ENCODE peak calls at places on chromosomes 1 and 21, in seven cellular contexts. T, S, M, C, J, G and Y are unnamed samples.

GRCh38 chr1:214581785-214582184 is 21.2 kb upstream of the CENPF start:
- DNase-seq in M (no peak), T (peak; percentile 63), S (no peak), C (no peak), J (peak; percentile 56), G (no peak), Y (peak; percentile 91)

GRCh38 chr1:93715529-93716126 is 34.0 kb upstream of the BCAR3 start:
- DNase-seq in G (no peak), T (peak; percentile 90), J (peak; percentile 77), M (no peak), C (no peak), S (no peak), Y (peak; percentile 32)

GRCh38 chr1:30801826-30802198 is 44.2 kb upstream of the LAPTM5 start:
- DNase-seq in C (peak; percentile 99), T (peak; percentile 75), G (peak; percentile 86), M (peak; percentile 89), J (peak; percentile 68), S (peak; percentile 85), Y (peak; percentile 48)

GRCh38 chr1:77068013-77068412 is 151.2 kb downstream of the PIGK start:
- DNase-seq in J (no peak), C (no peak), T (peak; percentile 42), G (peak; percentile 78), M (peak; percentile 58), S (no peak), Y (no peak)

GRCh38 chr1:32816676-32817158 is 441 bp downstream of the YARS1 start:
- DNase-seq in S (no peak), G (peak; percentile 35), T (peak; percentile 60), J (no peak), M (no peak), C (no peak), Y (peak; percentile 34)

GRCh38 chr1:1144122-1144842 is 28.4 kb upstream of the C1orf159 start:
- DNase-seq in S (no peak), J (no peak), M (peak; percentile 59), C (no peak), G (no peak), T (no peak), Y (no peak)

GRCh38 chr1:232422098-232422497 is 207.8 kb downstream of the SIPA1L2 start:
- DNase-seq in C (no peak), G (peak; percentile 63), T (no peak), M (no peak), S (no peak), J (no peak), Y (peak; percentile 63)

GRCh38 chr21:34123609-34124008 is 50.2 kb downstream of the MRPS6 start:
- DNase-seq in S (no peak), G (no peak), J (no peak), T (no peak), M (no peak), C (no peak), Y (no peak)

GRCh38 chr1:31576201-31576669 is at the start of gene TINAGL1:
- DNase-seq in M (peak; percentile 88), G (peak; percentile 71), C (peak; percentile 83), T (peak; percentile 79), J (peak; percentile 32), S (no peak), Y (no peak)

GRCh38 chr1:10882069-10882468 is 85.6 kb upstream of the CASZ1 start:
- DNase-seq in C (no peak), G (no peak), T (no peak), M (no peak), S (no peak), J (no peak), Y (no peak)

GRCh38 chr1:244349103-244349531 is 102.6 kb downstream of the ADSS2 start:
- DNase-seq in M (peak; percentile 7), S (no peak), C (no peak), G (peak; percentile 85), J (peak; percentile 91), T (no peak), Y (peak; percentile 91)

GRCh38 chr1:152347116-152347728 is 12.6 kb downstream of the FLG2 start:
- DNase-seq in J (peak; percentile 26), G (peak; percentile 92), M (no peak), S (no peak), C (peak; percentile 48), T (peak; percentile 58), Y (peak; percentile 52)

GRCh38 chr1:27563407-27564263 is 40.3 kb downstream of the AHDC1 start:
- DNase-seq in G (peak; percentile 50), S (no peak), T (peak; percentile 54), M (no peak), C (no peak), J (peak; percentile 75), Y (peak; percentile 46)

GRCh38 chr1:232621050-232621449 is 8.9 kb downstream of the SIPA1L2 start:
- DNase-seq in C (no peak), G (no peak), J (no peak), T (no peak), S (no peak), M (no peak), Y (no peak)

GRCh38 chr1:154423303-154423987 is 18.3 kb downstream of the IL6R start:
- DNase-seq in C (no peak), T (no peak), J (peak; percentile 33), G (no peak), S (no peak), M (no peak), Y (peak; percentile 46)

GRCh38 chr21:41973427-41973831 is 19.6 kb upstream of the C2CD2 start:
- DNase-seq in S (no peak), G (peak; percentile 25), C (peak; percentile 43), J (no peak), T (no peak), M (no peak), Y (no peak)

GRCh38 chr1:215567491-215568286 is 585 bp downstream of the KCTD3 start:
- DNase-seq in T (peak; percentile 80), C (peak; percentile 78), G (peak; percentile 56), M (peak; percentile 54), S (peak; percentile 58), J (peak; percentile 74), Y (peak; percentile 46)

GRCh38 chr1:245807954-245808719 is 653.4 kb downstream of the KIF26B start:
- DNase-seq in T (no peak), C (peak; percentile 24), G (no peak), S (no peak), M (no peak), J (no peak), Y (no peak)

GRCh38 chr1:71843023-71843422 is 439.3 kb downstream of the NEGR1 start:
- DNase-seq in M (no peak), T (no peak), S (no peak), C (no peak), J (no peak), G (no peak), Y (no peak)

DNA sequence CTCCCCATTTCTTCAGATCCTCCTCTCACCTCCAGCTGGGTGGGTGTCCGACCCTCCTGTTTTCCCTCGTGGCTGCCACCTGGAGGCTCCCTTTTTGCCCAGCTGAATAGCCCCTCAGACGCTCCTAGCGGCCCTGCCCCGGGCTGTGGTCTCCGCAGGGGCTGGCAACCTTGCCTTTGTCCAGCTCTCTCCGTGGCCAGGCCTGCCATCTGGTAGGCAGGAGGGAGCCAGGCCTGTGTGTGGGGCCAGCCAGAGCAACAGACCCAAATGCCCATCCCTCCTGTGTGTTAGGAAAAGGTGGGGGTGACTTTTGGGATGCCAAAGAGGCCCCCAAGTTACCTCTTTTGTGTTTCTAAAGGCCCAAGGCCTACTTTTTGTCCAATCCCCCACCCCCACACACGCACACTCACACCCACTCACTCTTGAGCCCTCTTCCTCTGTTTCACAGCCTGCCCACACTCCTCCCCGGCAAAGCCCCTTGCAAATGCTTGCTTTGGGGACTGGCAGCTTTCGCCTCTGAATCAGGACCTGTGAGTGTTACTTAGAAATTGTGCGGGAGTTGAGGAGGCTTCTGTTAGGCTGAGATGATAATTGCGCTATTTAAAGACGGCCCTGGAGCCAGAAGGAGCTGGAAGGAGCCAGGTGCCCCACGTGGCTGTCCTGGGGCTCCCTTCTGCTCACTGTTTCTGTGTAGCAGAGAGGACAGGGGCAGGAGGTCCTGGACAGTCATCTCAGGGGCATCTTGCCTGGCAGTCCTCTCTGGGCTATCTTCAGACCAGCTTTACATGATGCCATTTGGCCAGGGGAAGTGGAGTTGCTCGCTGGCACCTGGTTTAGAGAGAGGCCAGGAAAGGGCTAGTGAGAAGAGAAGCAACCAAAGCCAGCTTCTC is 9.1 kb downstream of the PPFIA4 start:
- DNase-seq in T (no peak), J (no peak), S (no peak), G (no peak), C (no peak), M (peak; percentile 33), Y (no peak)
- H3K4ac ChIP-seq in T (no peak overlapping the region), J (no peak overlapping the region), S (no peak overlapping the region), G (no peak overlapping the region), C (peak overlapping the region; percentile 57), M (no peak overlapping the region), Y (no peak overlapping the region)

GRCh38 chr1:41360074-41361027 is 883 bp upstream of the FOXO6 start:
- DNase-seq in G (peak; percentile 86), C (peak; percentile 57), J (peak; percentile 43), M (peak; percentile 86), T (peak; percentile 80), S (no peak), Y (no peak)

GRCh38 chr1:41359211-41360073 is 1.8 kb upstream of the FOXO6 start:
- DNase-seq in T (peak; percentile 73), G (no peak), J (no peak), M (no peak), S (no peak), C (peak; percentile 37), Y (no peak)

GRCh38 chr1:41356752-41357151 is 4.5 kb upstream of the FOXO6 start:
- DNase-seq in S (no peak), C (peak; percentile 16), T (no peak), J (no peak), M (no peak), G (no peak), Y (no peak)

GRCh38 chr1:41357451-41358151 is 3.6 kb upstream of the FOXO6 start:
- DNase-seq in G (no peak), C (peak; percentile 48), S (no peak), M (no peak), J (no peak), T (peak; percentile 44), Y (no peak)

GRCh38 chr1:41358152-41358937 is 2.9 kb upstream of the FOXO6 start:
- DNase-seq in J (no peak), G (no peak), C (peak; percentile 62), S (no peak), T (no peak), M (no peak), Y (no peak)
- H3K4ac ChIP-seq in J (no peak overlapping the region), G (peak overlapping the region; percentile 0), C (peak overlapping the region; percentile 91), S (no peak overlapping the region), T (no peak overlapping the region), M (no peak overlapping the region), Y (no peak overlapping the region)

GRCh38 chr1:188489336-188490112 is 1660.8 kb downstream of the PLA2G4A start:
- DNase-seq in G (peak; percentile 94), C (no peak), T (peak; percentile 51), S (no peak), M (peak; percentile 24), J (peak; percentile 72), Y (peak; percentile 55)
- H3K4ac ChIP-seq in G (no peak overlapping the region), C (no peak overlapping the region), T (no peak overlapping the region), S (no peak overlapping the region), M (no peak overlapping the region), J (no peak overlapping the region), Y (no peak overlapping the region)

DNA sequence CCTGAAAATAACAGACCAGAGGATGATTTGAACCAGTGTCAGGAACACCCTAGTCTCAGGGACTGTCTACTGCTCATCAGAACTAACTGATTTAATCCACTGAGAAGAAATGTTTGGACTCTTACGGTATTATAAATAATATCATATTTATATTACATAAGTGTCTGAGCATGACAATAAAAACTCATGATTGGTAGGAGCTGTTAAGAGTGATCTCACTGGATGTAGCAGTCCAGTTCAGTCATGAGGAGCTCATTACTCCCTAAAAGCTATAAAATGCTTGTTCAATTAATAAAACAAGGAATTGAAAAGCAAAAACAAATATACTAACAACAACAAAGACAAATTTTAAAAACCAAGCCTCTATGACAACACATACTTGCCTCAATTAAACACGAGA is 68.8 kb upstream of the BCL9 start:
- DNase-seq in C (no peak), S (no peak), G (no peak), T (no peak), M (no peak), J (no peak), Y (no peak)
- H3K4ac ChIP-seq in C (no peak overlapping the region), S (no peak overlapping the region), G (no peak overlapping the region), T (no peak overlapping the region), M (no peak overlapping the region), J (no peak overlapping the region), Y (no peak overlapping the region)